ENCODE peak calls at places on chromosomes 13 and 19, in seven cellular contexts. K is H1, H is IMR-90, N is mesendoderm, B is trophoblast cell, G is neuronal stem cell, O is mesenchymal stem cell. R is an unnamed sample.

GRCh38 chr19:8094336-8094735 is 41.8 kb downstream of the CCL25 start:
- DNase-seq in K (no peak), H (no peak), N (no peak), B (no peak), G (no peak), O (no peak), R (no peak)

GRCh38 chr13:79668353-79668752 is 187.4 kb downstream of the NDFIP2 start:
- DNase-seq in K (no peak), H (no peak), N (no peak), B (no peak), G (no peak), O (peak), R (no peak)

GRCh38 chr13:66077286-66077685 is 1152.8 kb downstream of the PCDH9 start:
- DNase-seq in K (no peak), H (no peak), N (no peak), B (no peak), G (no peak), O (no peak), R (no peak)

GRCh38 chr19:37988758-37989635 is 82.0 kb downstream of the SIPA1L3 start:
- DNase-seq in K (no peak), H (no peak), N (peak), B (no peak), G (no peak), O (peak), R (peak)

GRCh38 chr19:35236638-35237400 is 8.3 kb upstream of the FAM187B start:
- DNase-seq in K (no peak), H (no peak), N (peak), B (no peak), G (no peak), O (no peak), R (no peak)

GRCh38 chr13:107866666-107867623 is 348.4 kb downstream of the LIG4 start:
- DNase-seq in K (peak), H (peak), N (peak), B (no peak), G (peak), O (peak), R (peak)

GRCh38 chr19:8373867-8374813 is 10.2 kb downstream of the ANGPTL4 start:
- DNase-seq in K (no peak), H (no peak), N (no peak), B (no peak), G (no peak), O (no peak), R (no peak)

GRCh38 chr19:3152431-3152780 is 16.6 kb downstream of the GNA15 start:
- DNase-seq in K (no peak), H (no peak), N (no peak), B (no peak), G (no peak), O (no peak), R (no peak)

GRCh38 chr19:290539-291521 is at the start of gene PLPP2:
- DNase-seq in K (peak), H (no peak), N (peak), B (peak), G (no peak), O (no peak), R (peak)

GRCh38 chr13:40992678-40993077 is 26.4 kb downstream of the ELF1 start:
- DNase-seq in K (no peak), H (no peak), N (peak), B (no peak), G (no peak), O (no peak), R (no peak)

GRCh38 chr13:44116562-44117315 is 237.0 kb downstream of the LACC1 start:
- DNase-seq in K (peak), H (peak), N (peak), B (no peak), G (no peak), O (peak), R (no peak)

GRCh38 chr13:100797921-100798320 is 123.3 kb upstream of the TMTC4 start:
- DNase-seq in K (no peak), H (no peak), N (peak), B (no peak), G (no peak), O (no peak), R (no peak)

GRCh38 chr13:48976677-48977625 is 1.2 kb downstream of the FNDC3A start:
- DNase-seq in K (no peak), H (no peak), N (no peak), B (no peak), G (no peak), O (peak), R (no peak)

GRCh38 chr19:14097532-14098151 is 7.1 kb upstream of the SAMD1 start:
- DNase-seq in K (no peak), H (no peak), N (peak), B (no peak), G (no peak), O (no peak), R (no peak)

GRCh38 chr19:40422428-40423226 is 3.2 kb downstream of the SERTAD1 start:
- DNase-seq in K (no peak), H (no peak), N (no peak), B (no peak), G (no peak), O (no peak), R (no peak)

GRCh38 chr19:39926170-39926755 is 8.2 kb downstream of the FCGBP start:
- DNase-seq in K (no peak), H (no peak), N (peak), B (peak), G (no peak), O (no peak), R (no peak)

GRCh38 chr19:43777163-43777700 is 3.5 kb downstream of the KCNN4 start:
- DNase-seq in K (no peak), H (peak), N (no peak), B (no peak), G (no peak), O (peak), R (no peak)

GRCh38 chr19:39408392-39409206 is 2.0 kb downstream of the ZFP36 start:
- DNase-seq in K (peak), H (peak), N (no peak), B (no peak), G (no peak), O (peak), R (no peak)

GRCh38 chr13:25882732-25883357 is 169.0 kb downstream of the SHISA2 start:
- DNase-seq in K (no peak), H (no peak), N (peak), B (no peak), G (no peak), O (peak), R (no peak)

GRCh38 chr13:75704194-75704941 is 68.2 kb downstream of the LMO7 start:
- DNase-seq in K (no peak), H (peak), N (no peak), B (no peak), G (no peak), O (peak), R (no peak)

GRCh38 chr13:101398191-101398590 is 18.1 kb downstream of the NALCN start:
- DNase-seq in K (no peak), H (peak), N (no peak), B (no peak), G (no peak), O (peak), R (no peak)

GRCh38 chr19:4891066-4891465 is 11.6 kb downstream of the ARRDC5 start:
- DNase-seq in K (no peak), H (no peak), N (no peak), B (no peak), G (no peak), O (no peak), R (no peak)

GRCh38 chr19:49809155-49809986 is 3.7 kb downstream of the FUZ start:
- DNase-seq in K (peak), H (no peak), N (peak), B (no peak), G (no peak), O (peak), R (peak)

DNA sequence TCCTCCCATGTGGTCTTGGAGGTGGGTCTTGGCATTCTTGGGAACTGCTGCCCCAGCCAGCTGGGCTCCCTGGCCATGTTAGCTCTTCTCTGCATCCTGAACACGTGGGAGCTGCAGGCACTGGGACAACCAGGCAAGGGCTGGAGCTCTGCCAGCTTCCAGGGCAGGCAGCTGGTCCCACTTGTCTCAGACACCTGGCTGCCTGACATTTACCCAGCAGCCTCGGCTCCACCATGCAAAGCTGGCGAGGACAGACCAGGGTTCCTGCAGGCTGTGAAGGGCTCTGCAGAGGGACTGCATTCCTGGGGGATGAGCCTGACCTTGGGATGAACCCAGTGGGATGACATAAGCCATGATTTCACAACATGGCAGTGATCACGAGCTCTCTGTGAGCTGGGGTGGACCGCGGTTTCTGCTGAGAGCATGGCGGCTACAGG is 99.0 kb upstream of the TSHZ3 start:
- DNase-seq in K (no peak), H (peak), N (peak), B (peak), G (no peak), O (peak), R (no peak)
- H2BK5ac ChIP-seq in K (no peak), H (no peak), N (no peak), B (no peak), G (no peak), O (no peak), R (no peak)

DNA sequence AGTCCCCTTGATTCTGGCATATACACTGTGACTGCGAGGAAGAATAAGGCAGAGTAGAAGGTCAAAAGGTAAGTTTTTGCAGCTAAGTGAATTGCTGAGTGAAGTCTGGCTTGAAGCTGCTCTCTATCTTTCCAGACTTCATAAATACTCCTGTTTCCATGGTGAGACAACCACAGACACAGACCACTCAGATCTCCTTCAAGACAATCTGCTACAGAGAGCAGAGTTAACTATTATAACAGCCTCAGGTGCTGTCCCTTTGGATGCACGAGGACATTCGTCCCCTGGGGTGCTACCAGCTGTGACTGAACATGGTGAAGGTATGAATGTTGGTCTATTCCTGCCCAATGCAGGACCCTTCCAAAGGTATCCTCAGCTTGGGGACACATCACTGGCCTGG is 104.0 kb downstream of the MYCBP2 start:
- DNase-seq in K (no peak), H (no peak), N (peak), B (no peak), G (no peak), O (no peak), R (no peak)
- H2BK5ac ChIP-seq in K (no peak), H (no peak), N (no peak), B (no peak), G (no peak), O (no peak), R (no peak)

GRCh38 chr19:55289117-55289796 is 5.5 kb downstream of the BRSK1 start:
- DNase-seq in K (no peak), H (no peak), N (peak), B (no peak), G (no peak), O (no peak), R (no peak)
- H2BK5ac ChIP-seq in K (no peak), H (no peak), N (no peak), B (no peak), G (no peak), O (no peak), R (no peak)

DNA sequence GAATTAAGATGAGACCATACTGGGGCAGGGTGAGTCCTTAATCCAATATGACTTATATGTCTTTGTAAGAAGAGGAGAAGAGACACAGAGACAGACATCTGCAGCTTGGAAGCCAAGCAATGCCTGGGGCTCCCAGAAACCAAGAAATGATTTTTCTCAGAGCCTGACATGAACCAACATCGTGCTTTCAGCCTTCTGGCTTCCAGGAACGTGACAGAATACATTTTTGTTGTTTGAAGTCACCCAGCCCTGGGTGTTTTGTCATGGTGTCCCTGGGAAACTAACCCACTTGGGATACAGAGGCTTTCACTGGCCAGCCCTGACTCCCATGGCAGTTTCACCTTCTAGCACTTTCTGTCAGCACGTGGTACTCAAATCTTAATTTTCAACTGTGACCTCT is 95.3 kb upstream of the SLC10A2 start:
- DNase-seq in K (no peak), H (no peak), N (no peak), B (peak), G (no peak), O (no peak), R (no peak)
- H2BK5ac ChIP-seq in K (no peak), H (no peak), N (no peak), B (no peak), G (no peak), O (no peak), R (no peak)

GRCh38 chr13:83618966-83619365 is 263.3 kb downstream of the SLITRK1 start:
- DNase-seq in K (no peak), H (no peak), N (no peak), B (no peak), G (no peak), O (no peak), R (no peak)

GRCh38 chr13:83620535-83621220 is 261.6 kb downstream of the SLITRK1 start:
- DNase-seq in K (no peak), H (peak), N (no peak), B (no peak), G (no peak), O (no peak), R (no peak)

GRCh38 chr13:83622422-83622784 is 259.9 kb downstream of the SLITRK1 start:
- DNase-seq in K (no peak), H (peak), N (no peak), B (no peak), G (no peak), O (no peak), R (no peak)

DNA sequence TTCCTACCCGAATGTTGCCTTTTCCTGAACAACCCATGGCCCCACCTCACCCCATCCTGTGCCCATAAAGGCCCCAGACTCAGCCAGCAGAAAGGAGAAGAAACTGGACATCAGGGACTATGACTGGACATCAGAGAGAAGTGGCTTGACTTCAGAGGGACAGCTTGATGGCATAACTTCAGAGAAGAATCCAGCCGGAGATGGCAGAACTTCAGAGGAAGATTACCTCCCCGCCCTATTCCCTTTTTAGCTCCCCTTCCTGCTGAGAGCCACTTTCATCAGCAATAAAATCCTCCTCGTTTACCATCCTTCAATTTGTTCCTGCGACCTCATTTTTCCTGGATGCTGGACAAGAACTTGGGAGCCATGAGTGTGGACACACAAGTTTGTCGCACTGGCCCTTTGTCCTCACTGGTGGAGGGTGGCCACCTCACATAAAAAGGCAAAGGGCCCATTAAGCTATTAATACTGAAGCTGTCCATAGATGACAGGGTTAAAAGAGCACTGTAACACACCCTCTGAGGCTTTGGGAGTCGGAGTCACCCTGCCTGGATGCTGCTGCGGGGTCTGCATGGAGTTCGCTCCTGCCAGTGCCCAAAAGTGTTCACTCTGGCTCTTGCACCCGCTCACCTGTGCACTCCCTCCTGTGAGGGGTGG is 260.4 kb downstream of the SLITRK1 start:
- DNase-seq in K (no peak), H (no peak), N (no peak), B (no peak), G (no peak), O (no peak), R (no peak)
- H2BK5ac ChIP-seq in K (no peak), H (no peak), N (no peak), B (no peak), G (no peak), O (no peak), R (no peak)

GRCh38 chr19:15680923-15681322 is 8.0 kb downstream of the CYP4F12 start:
- DNase-seq in K (no peak), H (no peak), N (no peak), B (no peak), G (no peak), O (no peak), R (no peak)
- H2BK5ac ChIP-seq in K (no peak), H (no peak), N (no peak), B (no peak), G (no peak), O (no peak), R (no peak)

DNA sequence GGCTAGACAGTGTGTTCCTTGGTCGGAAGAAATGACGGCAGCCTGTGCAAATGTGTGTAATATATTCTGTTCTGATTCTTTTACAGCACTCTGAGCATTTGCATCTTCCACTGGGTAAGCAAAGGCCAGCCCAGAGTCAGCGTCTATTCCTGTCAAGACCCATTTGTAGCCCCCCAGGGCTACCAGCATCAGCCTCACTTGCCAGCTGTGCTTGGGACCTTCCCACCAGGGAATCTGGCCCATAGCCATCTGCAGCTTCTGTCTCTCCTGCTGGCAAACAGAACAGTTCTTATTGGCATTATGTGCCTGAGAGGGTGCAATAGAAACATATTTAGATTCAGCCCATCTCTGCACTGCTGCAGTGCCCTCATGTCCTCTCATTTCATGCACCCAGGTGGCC is 6.0 kb upstream of the IGLON5 start:
- DNase-seq in K (no peak), H (no peak), N (no peak), B (no peak), G (no peak), O (no peak), R (no peak)
- H2BK5ac ChIP-seq in K (no peak), H (no peak), N (no peak), B (no peak), G (no peak), O (no peak), R (no peak)

GRCh38 chr13:36872621-36873020 is 47.4 kb downstream of the SMAD9 start:
- DNase-seq in K (peak), H (no peak), N (no peak), B (no peak), G (no peak), O (peak), R (peak)
- H2BK5ac ChIP-seq in K (no peak), H (no peak), N (no peak), B (no peak), G (no peak), O (no peak), R (no peak)

DNA sequence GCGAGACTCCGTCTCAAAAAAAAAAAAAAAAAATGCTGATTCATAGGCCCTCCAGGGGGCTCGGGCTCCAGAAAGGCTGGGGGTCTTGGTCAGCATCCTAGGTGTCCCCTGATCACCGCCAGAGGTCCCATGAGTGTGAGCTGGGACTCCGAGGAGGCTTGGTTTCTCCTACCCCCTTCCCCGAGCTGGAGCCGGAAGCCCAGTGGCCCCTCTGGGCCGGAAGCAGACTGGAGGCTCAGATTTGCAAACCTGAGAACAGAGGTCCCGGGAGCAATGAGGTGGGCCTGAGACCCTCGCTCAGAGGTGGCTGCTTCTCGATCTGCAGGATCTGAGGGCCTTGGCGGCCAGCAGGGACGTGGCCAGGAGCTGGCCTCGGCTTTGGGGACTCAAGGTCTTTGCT is 41.5 kb downstream of the EFNA2 start:
- DNase-seq in K (no peak), H (no peak), N (no peak), B (no peak), G (no peak), O (no peak), R (no peak)
- H2BK5ac ChIP-seq in K (no peak), H (no peak), N (no peak), B (no peak), G (no peak), O (no peak), R (no peak)

DNA sequence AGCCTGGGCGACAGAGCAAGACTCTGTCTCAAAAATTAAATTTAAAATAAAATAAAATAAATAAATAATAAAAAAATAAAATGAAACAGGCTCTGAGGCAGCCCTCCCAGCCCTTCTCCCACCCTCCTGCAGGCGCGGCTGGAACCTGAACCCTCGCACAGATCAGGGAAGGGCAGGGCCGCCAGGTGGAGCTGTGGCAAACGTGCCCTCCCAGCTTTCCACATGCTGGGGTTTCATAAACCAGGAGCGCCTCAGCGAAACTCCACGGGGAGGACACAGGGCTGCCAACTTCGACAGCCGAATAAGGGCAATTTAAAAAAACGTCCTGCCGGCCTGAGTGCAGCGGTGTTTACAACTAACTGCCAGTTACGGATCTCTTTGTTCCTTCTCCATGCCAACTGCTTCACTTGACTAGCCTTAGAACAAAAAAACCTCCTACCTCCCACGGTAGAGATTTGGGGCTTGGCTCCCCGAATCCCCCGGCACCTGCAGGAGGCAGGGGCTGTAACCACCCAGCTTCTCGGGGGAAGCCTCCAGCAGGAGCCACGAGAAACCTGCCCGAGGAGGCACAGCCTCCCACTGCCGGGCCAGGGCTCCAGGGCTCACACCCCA is 15.9 kb downstream of the ZNF787 start:
- DNase-seq in K (peak), H (peak), N (peak), B (peak), G (peak), O (peak), R (peak)
- H2BK5ac ChIP-seq in K (no peak), H (no peak), N (no peak), B (no peak), G (peak), O (no peak), R (no peak)